ENCODE peak calls at places on chromosomes 11 and 22, in six cellular contexts. U is GM12891, J is transverse colon, V is stomach, O is tibial nerve, C is Peyer's patch. A is an unnamed sample.

GRCh38 chr22:42909363-42910058 is 52.4 kb upstream of the ARFGAP3 start:
- DNase-seq in U (no peak), J (no peak), V (no peak), O (no peak), C (no peak), A (no peak)

GRCh38 chr11:63769719-63770443 is 1.3 kb upstream of the ZFTA start:
- DNase-seq in U (no peak), J (no peak), V (no peak), O (no peak), C (no peak), A (peak)

GRCh38 chr11:47464479-47464878 is 15.5 kb upstream of the RAPSN start:
- DNase-seq in U (no peak), J (no peak), V (no peak), O (no peak), C (no peak), A (no peak)

GRCh38 chr11:68470304-68470811 is 9.8 kb downstream of the PPP6R3 start:
- DNase-seq in U (no peak), J (no peak), V (no peak), O (no peak), C (no peak), A (no peak)

GRCh38 chr11:76560219-76560618 is 110.3 kb downstream of the LRRC32 start:
- DNase-seq in U (no peak), J (no peak), V (no peak), O (no peak), C (no peak), A (no peak)

GRCh38 chr11:35747638-35748037 is 85.1 kb downstream of the TRIM44 start:
- DNase-seq in U (no peak), J (no peak), V (no peak), O (no peak), C (no peak), A (no peak)

GRCh38 chr11:95415837-95416288 is 184.9 kb upstream of the SESN3 start:
- DNase-seq in U (no peak), J (no peak), V (no peak), O (no peak), C (no peak), A (peak)

GRCh38 chr11:70503201-70503877 is 105.0 kb downstream of the CTTN start:
- DNase-seq in U (no peak), J (no peak), V (no peak), O (no peak), C (no peak), A (no peak)

GRCh38 chr11:1907955-1908354 is 11.5 kb upstream of the TNNT3 start:
- DNase-seq in U (no peak), J (no peak), V (no peak), O (no peak), C (no peak), A (no peak)

GRCh38 chr11:133507185-133507584 is 25.1 kb downstream of the OPCML start:
- DNase-seq in U (no peak), J (no peak), V (no peak), O (no peak), C (no peak), A (no peak)

GRCh38 chr22:50613291-50613981 is 12.8 kb downstream of the MAPK8IP2 start:
- DNase-seq in U (no peak), J (peak), V (peak), O (no peak), C (no peak), A (peak)

GRCh38 chr11:78855146-78855545 is 280.5 kb upstream of the NARS2 start:
- DNase-seq in U (no peak), J (no peak), V (no peak), O (no peak), C (no peak), A (no peak)

GRCh38 chr11:88535916-88536547 is 198.5 kb upstream of the CTSC start:
- DNase-seq in U (no peak), J (no peak), V (no peak), O (no peak), C (no peak), A (no peak)

GRCh38 chr11:1866776-1867175 is 13.9 kb downstream of the LSP1 start:
- DNase-seq in U (no peak), J (no peak), V (no peak), O (no peak), C (no peak), A (no peak)

DNA sequence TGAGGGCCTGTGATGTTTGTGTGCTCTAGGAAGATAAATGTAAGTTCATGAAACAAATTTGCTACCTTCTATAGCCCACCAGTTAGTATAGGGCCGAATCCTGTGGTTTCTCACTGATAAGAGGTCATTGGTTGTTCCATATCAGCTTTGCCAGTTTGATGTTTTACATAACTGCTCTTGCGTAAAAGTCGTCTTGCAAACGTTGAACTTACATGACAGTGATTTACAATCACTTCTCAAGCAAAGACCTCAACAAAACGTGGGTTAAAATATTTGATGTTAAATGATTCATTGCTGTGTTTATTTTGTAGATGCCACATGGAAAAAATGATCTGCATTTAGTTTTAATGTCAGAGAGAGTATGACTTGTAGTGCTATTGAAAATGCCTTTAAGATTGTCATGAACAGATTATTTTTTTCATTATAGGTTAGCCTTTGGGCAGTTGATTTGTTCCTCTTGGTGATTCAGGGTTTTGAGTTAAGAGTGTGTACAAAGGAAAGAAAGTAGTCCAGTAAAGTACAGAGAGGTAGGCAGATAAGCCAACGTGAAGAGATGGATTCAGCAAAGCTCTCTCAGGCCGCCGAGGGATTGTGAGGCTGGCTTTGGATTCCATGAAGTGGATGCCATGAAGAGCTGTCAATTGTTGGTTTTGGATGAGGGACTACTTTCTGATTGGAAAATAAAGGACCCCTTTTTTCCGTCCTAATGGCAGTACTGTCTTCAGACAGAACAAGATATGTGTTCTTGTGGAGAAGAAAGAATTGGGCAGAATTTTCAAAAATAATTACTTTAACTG is 2.6 kb downstream of the EWSR1 start:
- DNase-seq in U (no peak), J (no peak), V (no peak), O (no peak), C (no peak), A (peak)
- TF ChIP-seq POLR2A in U (no peak), J (no peak), V (no peak), O (no peak), C (no peak), A (no peak)

GRCh38 chr11:39745401-39745800 is 1714.1 kb downstream of the LRRC4C start:
- DNase-seq in U (no peak), J (no peak), V (no peak), O (no peak), C (no peak), A (no peak)
- TF ChIP-seq POLR2A in U (no peak), J (no peak), V (no peak), O (no peak), C (no peak), A (no peak)

GRCh38 chr22:37599161-37599560 is 9.5 kb upstream of the GGA1 start:
- DNase-seq in U (no peak), J (peak), V (no peak), O (no peak), C (no peak), A (no peak)

GRCh38 chr22:37604074-37604473 is 4.6 kb upstream of the GGA1 start:
- DNase-seq in U (no peak), J (no peak), V (no peak), O (no peak), C (no peak), A (no peak)

GRCh38 chr22:37601203-37601539 is 7.5 kb upstream of the GGA1 start:
- DNase-seq in U (no peak), J (no peak), V (no peak), O (no peak), C (no peak), A (no peak)

GRCh38 chr22:37604875-37605274 is 3.8 kb upstream of the GGA1 start:
- DNase-seq in U (no peak), J (no peak), V (no peak), O (no peak), C (peak), A (no peak)

DNA sequence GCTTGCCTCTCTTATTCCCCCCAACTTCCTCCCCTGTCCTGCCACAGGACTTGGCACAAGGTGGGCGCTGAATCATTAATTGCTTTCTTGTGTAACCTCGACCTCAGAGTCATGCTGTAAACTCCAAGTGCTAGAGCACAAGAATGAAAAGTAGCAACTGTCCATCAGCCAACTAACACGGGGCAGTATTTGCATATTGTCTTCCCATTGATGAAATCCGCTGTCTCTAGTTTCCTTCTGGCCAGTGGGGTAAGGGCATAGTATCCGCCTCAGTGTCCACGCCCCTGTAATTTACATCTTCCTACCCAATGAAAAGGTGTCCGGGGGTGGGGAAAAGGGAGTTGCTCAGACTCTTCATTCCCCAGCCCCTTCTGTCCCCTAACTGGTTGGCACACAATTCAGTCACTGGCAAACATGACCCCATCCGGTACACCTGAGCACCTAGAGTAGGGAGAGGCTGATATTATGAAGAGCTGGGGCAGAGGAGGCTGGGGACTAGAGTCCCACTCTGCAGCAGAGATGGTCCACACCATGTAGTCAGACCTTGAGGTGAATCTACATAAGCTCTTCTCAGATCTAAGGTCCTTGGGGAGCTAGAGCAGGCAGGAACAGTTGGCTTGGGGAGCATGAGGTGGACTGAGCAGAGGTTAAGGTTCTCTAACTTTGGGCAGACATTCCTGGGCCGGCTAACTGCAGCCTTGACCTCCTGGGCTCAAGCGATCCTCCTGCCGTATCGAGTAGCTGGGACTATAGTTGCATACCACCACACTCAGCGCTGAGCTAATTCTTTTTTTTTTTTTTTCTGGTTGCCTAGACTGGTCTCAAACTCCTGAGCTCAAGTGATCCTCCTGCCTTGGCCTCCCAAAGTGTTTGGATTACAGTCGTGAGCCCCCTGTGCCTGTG is 6.8 kb upstream of the GGA1 start:
- DNase-seq in U (no peak), J (peak), V (peak), O (no peak), C (no peak), A (no peak)
- TF ChIP-seq POLR2A in U (no peak), J (no peak), V (no peak), O (no peak), C (no peak), A (no peak)

DNA sequence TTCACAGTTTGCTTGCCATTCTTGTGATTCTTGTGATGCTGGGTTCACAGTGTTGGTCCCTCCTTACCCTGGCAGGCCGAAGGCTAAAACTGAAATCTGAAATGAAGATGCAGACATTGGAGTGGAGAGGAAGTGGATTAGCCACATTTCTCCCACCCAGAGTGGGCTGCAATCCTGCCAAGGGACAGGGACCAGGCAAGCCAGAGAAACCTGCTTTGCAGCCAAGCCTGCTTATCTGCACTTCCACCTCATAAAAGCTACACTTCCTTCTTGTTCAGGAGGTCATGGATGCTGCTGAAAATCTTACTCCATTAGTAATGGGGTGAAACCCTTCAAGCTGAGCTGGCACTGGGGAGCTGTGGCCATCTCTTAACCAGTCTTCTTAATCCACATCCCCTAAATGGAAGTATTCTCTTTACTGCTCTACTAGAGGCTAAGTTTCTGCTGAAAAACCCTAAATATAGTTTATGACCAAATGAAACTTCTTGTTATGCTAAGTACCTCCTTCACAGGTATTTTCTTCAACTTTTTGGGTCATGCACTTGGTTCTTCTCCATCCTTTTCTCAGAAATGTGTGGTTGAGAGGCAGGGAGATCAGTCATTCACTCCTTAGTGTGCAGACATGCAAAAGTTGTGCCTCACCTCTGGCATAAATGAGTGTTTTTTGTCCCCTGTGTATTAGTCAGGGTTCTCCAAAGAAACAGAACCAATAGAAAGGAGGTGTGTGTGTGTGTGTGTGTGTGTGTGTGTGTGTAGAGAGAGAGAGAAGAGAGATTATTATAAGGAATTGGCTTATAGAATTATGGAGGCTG is 133.9 kb upstream of the BMAL1 start:
- DNase-seq in U (no peak), J (peak), V (peak), O (no peak), C (no peak), A (no peak)
- TF ChIP-seq POLR2A in U (no peak), J (no peak), V (no peak), O (no peak), C (no peak), A (no peak)

DNA sequence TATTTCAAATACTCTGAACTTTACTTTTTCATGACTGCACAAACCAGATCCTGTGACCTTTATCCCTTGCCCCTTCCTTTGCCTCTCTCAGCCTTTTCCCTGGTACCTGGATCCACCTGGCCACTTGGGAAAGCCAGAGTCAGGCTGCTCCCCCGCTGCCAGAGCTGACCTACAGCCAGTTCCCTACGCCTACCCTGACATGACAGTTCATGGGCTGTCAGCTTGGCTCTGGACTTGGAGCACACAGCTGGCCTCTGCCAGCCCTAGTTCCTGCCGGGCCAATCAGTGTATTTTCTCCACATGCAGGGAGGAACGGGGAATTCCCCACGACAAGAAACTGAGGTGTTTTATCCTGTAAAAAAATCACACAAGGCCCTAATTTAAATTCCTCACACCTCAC is 382.6 kb downstream of the INSC start:
- DNase-seq in U (no peak), J (peak), V (no peak), O (no peak), C (no peak), A (no peak)
- TF ChIP-seq POLR2A in U (no peak), J (no peak), V (no peak), O (no peak), C (no peak), A (no peak)

A was measured in erythroblast.